ENCODE peak calls at places on chromosomes 12 and 14, in nine cellular contexts. P, L, C, X, N, E, D, S and G are unnamed samples.

GRCh38 chr12:115973066-115973465 is 304.4 kb downstream of the MED13L start:
- DNase-seq in X (no peak), C (no peak), D (no peak), E (no peak), L (no peak), P (no peak), N (no peak), S (no peak), G (no peak)

GRCh38 chr14:51304428-51304827 is 64.4 kb downstream of the TMX1 start:
- DNase-seq in C (peak; percentile 75), X (no peak), N (no peak), D (no peak), S (no peak), P (no peak), L (no peak), E (no peak), G (no peak)

GRCh38 chr12:111408686-111409402 is 3.1 kb downstream of the SH2B3 start:
- DNase-seq in S (no peak), P (no peak), X (no peak), L (no peak), N (no peak), D (no peak), E (no peak), C (no peak), G (no peak)

GRCh38 chr14:71607056-71607455 is 325.2 kb upstream of the RGS6 start:
- DNase-seq in X (no peak), L (no peak), S (no peak), N (no peak), C (no peak), P (no peak), E (no peak), D (no peak), G (no peak)

GRCh38 chr14:92103363-92103762 is 3.0 kb downstream of the ATXN3 start:
- DNase-seq in L (no peak), E (no peak), D (no peak), P (no peak), C (no peak), X (no peak), N (no peak), S (no peak), G (no peak)

GRCh38 chr12:42128327-42128726 is 16.3 kb downstream of the GXYLT1 start:
- DNase-seq in L (no peak), X (no peak), C (peak; percentile 52), N (no peak), S (no peak), E (peak; percentile 11), D (no peak), P (no peak), G (no peak)

GRCh38 chr12:50659690-50660424 is 104.0 kb upstream of the ATF1 start:
- DNase-seq in L (no peak), C (no peak), S (no peak), D (no peak), N (no peak), P (no peak), E (peak; percentile 11), X (no peak), G (no peak)

GRCh38 chr12:118402251-118402650 is 25.9 kb downstream of the SUDS3 start:
- DNase-seq in E (no peak), X (no peak), N (no peak), C (peak; percentile 90), P (no peak), L (no peak), S (peak; percentile 83), D (peak; percentile 57), G (no peak)

GRCh38 chr14:44422699-44423098 is 84.4 kb downstream of the FSCB start:
- DNase-seq in S (no peak), C (no peak), D (no peak), N (no peak), P (no peak), E (no peak), X (no peak), L (no peak), G (peak; percentile 29)

GRCh38 chr12:68349921-68350606 is 17.9 kb upstream of the MDM1 start:
- DNase-seq in C (no peak), S (no peak), D (no peak), E (no peak), L (no peak), X (no peak), P (no peak), N (no peak), G (no peak)

GRCh38 chr12:116529048-116529447 is 30.1 kb upstream of the MAP1LC3B2 start:
- DNase-seq in E (no peak), L (no peak), S (peak; percentile 76), C (peak; percentile 82), D (peak; percentile 82), X (no peak), P (no peak), N (no peak), G (no peak)

GRCh38 chr12:76006028-76006916 is 25.3 kb downstream of the PHLDA1 start:
- DNase-seq in C (no peak), L (no peak), N (no peak), X (no peak), S (no peak), D (no peak), P (no peak), E (no peak), G (no peak)

GRCh38 chr14:52348796-52349195 is 34.7 kb downstream of the PTGER2 start:
- DNase-seq in S (peak; percentile 67), P (no peak), D (no peak), L (no peak), E (no peak), C (peak; percentile 68), X (no peak), N (no peak), G (no peak)

GRCh38 chr12:60920841-60921495 is 1325.1 kb downstream of the SLC16A7 start:
- DNase-seq in X (no peak), N (no peak), D (no peak), P (no peak), C (peak; percentile 2), S (no peak), L (no peak), E (no peak), G (no peak)

GRCh38 chr12:67042697-67043131 is 226.4 kb upstream of the CAND1 start:
- DNase-seq in E (peak; percentile 57), D (no peak), C (peak; percentile 41), P (no peak), N (no peak), X (no peak), S (no peak), L (no peak), G (no peak)

DNA sequence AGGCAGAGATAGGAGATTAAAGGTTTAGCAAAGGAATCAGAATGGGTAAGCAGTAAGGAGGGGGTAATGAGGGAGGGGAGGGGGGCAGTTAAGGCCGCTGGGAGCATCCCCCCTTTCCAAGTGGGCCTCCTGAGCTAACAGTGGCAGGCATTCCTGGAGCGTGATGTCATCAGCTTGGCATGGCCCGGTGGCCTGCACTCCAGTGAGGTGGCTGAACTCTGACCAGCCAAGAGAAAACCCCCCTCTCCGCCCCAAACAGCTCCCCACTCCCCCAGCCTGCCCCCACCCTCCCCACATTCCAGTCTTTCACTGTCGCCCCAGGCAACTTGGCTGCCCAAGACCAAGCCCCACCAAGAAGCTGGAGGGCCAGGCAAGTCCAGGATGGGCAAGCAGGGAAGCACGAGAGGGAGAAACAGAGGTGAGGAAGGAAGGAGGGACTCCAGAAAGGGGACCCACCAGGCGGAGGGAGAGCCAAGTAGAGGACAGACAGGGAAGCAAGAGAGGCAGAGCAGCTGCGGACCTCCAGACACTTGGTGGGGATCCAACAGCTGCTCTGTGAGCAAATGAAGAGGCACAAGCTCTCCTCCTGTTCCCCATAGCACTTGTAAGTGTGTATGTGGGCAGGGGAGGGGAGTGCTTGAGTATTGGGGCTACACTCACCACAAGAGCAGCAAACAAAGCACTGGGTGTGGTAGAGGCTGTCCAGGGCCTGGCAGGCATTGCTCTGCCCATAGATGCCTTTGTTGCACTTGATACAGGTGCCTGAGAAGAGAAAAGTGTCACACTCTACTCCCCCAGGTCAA is 4.5 kb downstream of the AJUBA start:
- DNase-seq in L (no peak), P (no peak), C (peak; percentile 55), D (no peak), S (peak; percentile 84), E (peak; percentile 69), N (peak; percentile 73), X (no peak), G (peak; percentile 85)
- H3K4me3 ChIP-seq in L (no peak overlapping the region), P (peak overlapping the region; percentile 78), C (no peak overlapping the region), D (peak overlapping the region; percentile 16), S (peak overlapping the region; percentile 18), E (no peak overlapping the region), N (no peak overlapping the region), X (peak overlapping the region; percentile 76), G (no peak overlapping the region)

DNA sequence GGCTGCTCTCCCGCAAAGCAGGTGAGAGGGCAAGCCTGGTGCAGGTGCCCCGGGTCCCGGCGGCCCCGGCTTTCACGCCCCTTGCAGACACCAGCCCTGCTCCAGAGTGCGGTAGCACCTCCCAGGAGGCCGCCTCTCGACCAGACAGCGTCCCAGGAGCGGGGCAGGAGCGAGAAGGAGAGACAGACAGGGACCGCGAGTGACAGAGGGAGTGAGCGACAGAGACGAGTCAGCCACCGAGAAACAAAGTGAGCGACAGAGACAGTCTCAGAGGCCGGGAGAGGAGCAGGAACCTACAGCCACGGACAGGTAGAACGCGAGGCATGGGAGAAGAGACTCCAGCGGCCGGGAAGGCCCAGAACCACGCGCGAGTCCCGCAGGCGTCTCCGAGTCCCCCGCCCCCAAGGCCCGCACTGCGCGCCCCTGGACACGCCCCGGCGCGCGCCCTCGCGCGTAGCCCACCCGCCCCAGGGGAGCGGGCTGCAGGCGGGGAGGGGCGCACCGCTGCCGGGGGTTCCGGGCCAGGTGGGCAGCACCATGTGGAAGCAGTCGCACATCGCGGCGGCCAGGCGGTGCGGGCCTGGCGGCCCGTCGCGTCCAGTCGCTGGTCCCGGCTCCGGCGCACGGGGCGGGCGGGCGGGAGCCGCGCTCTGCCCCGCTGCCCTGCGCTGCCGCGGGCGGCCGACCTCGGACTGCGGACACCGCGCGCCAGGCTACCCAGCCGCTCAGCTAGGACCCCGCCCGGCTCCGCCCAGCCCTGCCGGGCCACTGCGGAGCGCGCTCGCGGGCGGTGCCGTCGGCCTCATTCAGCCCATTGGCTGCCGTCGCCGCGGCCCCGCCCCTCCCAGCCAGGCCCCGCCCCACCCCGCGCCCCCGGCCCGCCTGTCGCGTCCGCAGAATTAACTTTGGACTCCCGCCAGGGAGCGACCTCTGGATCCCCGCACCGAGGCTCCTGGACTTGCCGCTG is at the start of gene AHNAK2:
- DNase-seq in P (no peak), D (no peak), N (peak; percentile 89), L (peak; percentile 22), E (peak; percentile 60), C (peak; percentile 68), X (no peak), S (peak; percentile 82), G (peak; percentile 92)
- H3K4me3 ChIP-seq in P (peak within 1 kb of the TSS; percentile 49), D (peak within 1 kb of the TSS; percentile 33), N (peak within 1 kb of the TSS; percentile 24), L (no peak within 1 kb of the TSS), E (peak within 1 kb of the TSS; percentile 46), C (peak within 1 kb of the TSS; percentile 48), X (peak within 1 kb of the TSS; percentile 70), S (peak within 1 kb of the TSS; percentile 46), G (peak within 1 kb of the TSS; percentile 55)

DNA sequence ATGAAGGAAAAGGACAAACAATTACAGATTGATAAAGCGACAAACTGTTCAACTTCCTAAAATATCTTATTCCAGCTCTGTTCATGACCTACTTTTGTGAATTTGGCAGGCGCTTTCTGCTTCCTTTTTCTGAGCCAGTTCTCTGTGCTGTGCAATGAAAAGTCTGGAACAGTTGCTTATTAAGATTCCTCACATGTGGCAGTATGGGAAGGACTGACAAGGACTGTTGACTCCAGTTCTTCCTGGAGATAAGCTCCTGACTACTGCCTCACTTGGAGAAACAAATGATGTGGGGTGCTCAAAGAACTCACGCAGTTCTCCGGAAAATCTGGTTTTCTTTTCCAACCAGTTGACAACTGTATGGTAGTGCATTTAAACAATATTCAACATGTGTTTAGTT is 58.3 kb upstream of the ANP32D start:
- DNase-seq in X (no peak), S (no peak), N (no peak), D (no peak), E (no peak), P (no peak), C (no peak), L (no peak), G (no peak)
- H3K4me3 ChIP-seq in X (no peak overlapping the region), S (no peak overlapping the region), N (no peak overlapping the region), D (no peak overlapping the region), E (no peak overlapping the region), P (no peak overlapping the region), C (no peak overlapping the region), L (no peak overlapping the region), G (no peak overlapping the region)

GRCh38 chr14:83355609-83356008 is 1822.0 kb upstream of the SEL1L start:
- DNase-seq in E (no peak), D (no peak), P (no peak), L (no peak), X (no peak), S (no peak), N (no peak), C (no peak), G (no peak)
- H3K4me3 ChIP-seq in E (no peak overlapping the region), D (no peak overlapping the region), P (no peak overlapping the region), L (no peak overlapping the region), X (no peak overlapping the region), S (no peak overlapping the region), N (no peak overlapping the region), C (no peak overlapping the region), G (no peak overlapping the region)